ENCODE peak calls at places on chromosomes 7 and 10, in six cellular contexts. E is fibroblast of lung, X is transverse colon, Q is mucosa of descending colon, J is A549, P is heart right ventricle. I is an unnamed sample. For H3K4me1, the result is how much of the 10 kb centered on the place peaks cover.

GRCh38 chr7:105202561-105203130 is 186.1 kb downstream of the SRPK2 start:
- DNase-seq in E (no peak), X (no peak), Q (no peak), J (no peak), P (no peak), I (no peak)

GRCh38 chr7:23618241-23618640 is 21.1 kb downstream of the CCDC126 start:
- DNase-seq in E (no peak), X (no peak), Q (no peak), J (no peak), P (no peak), I (no peak)

GRCh38 chr7:111765936-111766643 is 203.8 kb upstream of the IMMP2L start:
- DNase-seq in E (peak), X (no peak), Q (no peak), J (no peak), P (no peak), I (no peak)

GRCh38 chr7:119720541-119720940 is 552.4 kb upstream of the KCND2 start:
- DNase-seq in E (peak), X (no peak), Q (no peak), J (no peak), P (no peak), I (no peak)

GRCh38 chr7:139915864-139916716 is 87.0 kb downstream of the TBXAS1 start:
- DNase-seq in E (peak), X (peak), Q (peak), J (peak), P (no peak), I (peak)

GRCh38 chr10:70472799-70473452 is 5.6 kb upstream of the PALD1 start:
- DNase-seq in E (no peak), X (no peak), Q (no peak), J (no peak), P (no peak), I (no peak)

GRCh38 chr7:141042222-141043193 is 27.8 kb upstream of the MRPS33 start:
- DNase-seq in E (no peak), X (no peak), Q (no peak), J (peak), P (no peak), I (no peak)

GRCh38 chr7:95540366-95540765 is 54.6 kb downstream of the ASB4 start:
- DNase-seq in E (no peak), X (no peak), Q (no peak), J (no peak), P (no peak), I (no peak)

GRCh38 chr7:148633761-148634160 is 43.2 kb downstream of the C7orf33 start:
- DNase-seq in E (no peak), X (no peak), Q (no peak), J (no peak), P (no peak), I (no peak)

GRCh38 chr7:57867884-57868701 is 418.1 kb downstream of the ZNF716 start:
- DNase-seq in E (no peak), X (no peak), Q (no peak), J (no peak), P (no peak), I (no peak)

GRCh38 chr10:88968316-88968882 is 15.8 kb upstream of the ACTA2 start:
- DNase-seq in E (no peak), X (no peak), Q (no peak), J (no peak), P (no peak), I (no peak)

GRCh38 chr7:39228946-39229345 is 251.2 kb downstream of the POU6F2 start:
- DNase-seq in E (no peak), X (no peak), Q (no peak), J (no peak), P (no peak), I (no peak)

GRCh38 chr7:27134392-27134791 is 3.8 kb upstream of the HOXA4 start:
- DNase-seq in E (peak), X (peak), Q (peak), J (no peak), P (no peak), I (no peak)

GRCh38 chr7:131890191-131890590 is 333.8 kb upstream of the PODXL start:
- DNase-seq in E (no peak), X (no peak), Q (no peak), J (no peak), P (no peak), I (no peak)

GRCh38 chr7:102230593-102230992 is 56.1 kb upstream of the SH2B2 start:
- DNase-seq in E (peak), X (no peak), Q (no peak), J (no peak), P (no peak), I (no peak)

GRCh38 chr10:128080231-128080630 is 46.0 kb downstream of the MKI67 start:
- DNase-seq in E (no peak), X (no peak), Q (no peak), J (no peak), P (no peak), I (no peak)

GRCh38 chr10:128080641-128081040 is 45.6 kb downstream of the MKI67 start:
- DNase-seq in E (no peak), X (no peak), Q (no peak), J (no peak), P (no peak), I (no peak)

GRCh38 chr10:128074589-128074988 is 51.6 kb downstream of the MKI67 start:
- DNase-seq in E (no peak), X (no peak), Q (no peak), J (no peak), P (no peak), I (no peak)

GRCh38 chr10:128078136-128078969 is 47.9 kb downstream of the MKI67 start:
- DNase-seq in E (peak), X (peak), Q (peak), J (peak), P (no peak), I (peak)

GRCh38 chr10:128077155-128077875 is 48.9 kb downstream of the MKI67 start:
- DNase-seq in E (no peak), X (no peak), Q (no peak), J (no peak), P (no peak), I (no peak)
- H3K4me3 ChIP-seq in E (no peak), X (no peak), Q (no peak), J (no peak), P (no peak), I (no peak)

GRCh38 chr7:4747013-4747412 is 28.4 kb upstream of the AP5Z1 start:
- DNase-seq in E (no peak), X (no peak), Q (peak), J (no peak), P (peak), I (no peak)
- H3K4me1 ChIP-seq in E (under half), X (half or more), Q (under half), J (half or more), P (half or more), I (half or more)

DNA sequence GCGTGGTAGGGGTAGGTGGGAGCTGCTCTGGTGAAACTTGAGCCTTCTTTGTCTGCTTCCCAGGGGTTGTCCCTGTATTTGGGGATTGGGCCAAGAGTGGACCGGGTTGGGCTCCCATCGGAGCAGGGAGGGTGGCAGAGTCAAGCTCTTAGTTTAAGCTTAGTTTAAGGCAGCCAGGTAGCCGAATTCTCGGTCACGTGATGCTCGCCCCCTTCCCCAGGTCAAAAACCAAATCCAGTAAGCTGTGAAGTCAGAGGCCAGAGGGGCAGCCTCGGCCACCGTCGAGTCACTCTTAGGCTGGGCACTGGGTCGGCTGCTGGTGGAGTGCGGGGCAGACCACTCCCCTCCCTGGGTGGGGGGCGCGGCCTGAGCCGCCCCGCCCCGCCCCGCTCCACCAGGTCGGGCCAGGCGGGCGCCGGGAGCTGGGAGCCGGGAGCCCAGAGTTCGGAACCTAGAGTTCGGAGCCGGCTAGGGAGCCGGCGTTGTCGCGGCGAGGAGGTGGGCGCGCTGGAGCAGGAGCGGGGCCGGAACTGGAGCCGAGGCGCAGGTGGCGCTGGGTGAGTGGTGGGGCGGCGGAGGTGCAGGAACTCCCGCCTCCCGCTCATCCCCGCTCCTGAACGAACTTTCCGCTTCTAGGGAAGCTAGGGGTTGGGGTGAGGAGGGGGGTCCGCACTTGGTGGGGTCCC is 2.8 kb upstream of the LZTS2 start:
- DNase-seq in E (no peak), X (peak), Q (peak), J (peak), P (no peak), I (peak)
- H3K4me3 ChIP-seq in E (peak), X (peak), Q (peak), J (peak), P (peak), I (peak)

DNA sequence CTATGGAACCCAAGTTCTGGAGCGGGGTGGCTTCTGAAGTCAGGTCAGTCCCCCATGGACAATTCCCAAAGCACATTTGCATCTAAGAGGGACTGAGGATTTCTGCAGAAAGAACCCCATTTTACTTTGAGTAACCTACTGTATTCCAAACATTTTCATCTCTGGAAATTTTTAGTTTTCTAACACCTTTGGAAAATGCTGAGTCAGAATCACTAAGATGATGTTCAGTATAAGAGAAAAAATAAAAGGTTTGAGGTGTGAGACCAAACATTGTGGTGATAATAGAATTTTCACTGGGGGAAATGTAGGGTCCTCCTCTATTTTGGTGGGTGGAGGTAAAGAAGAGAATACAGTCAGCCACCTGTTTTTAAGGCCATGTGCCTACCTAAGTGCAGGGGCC is 227.1 kb downstream of the LRMDA start:
- DNase-seq in E (no peak), X (no peak), Q (no peak), J (no peak), P (no peak), I (no peak)
- H3K4me1 ChIP-seq in E (under half), X (under half), Q (under half), J (under half), P (half or more), I (under half)

GRCh38 chr10:29588640-29589421 is 45.9 kb downstream of the SVIL start:
- DNase-seq in E (peak), X (no peak), Q (no peak), J (no peak), P (no peak), I (no peak)
- H3K4me3 ChIP-seq in E (no peak), X (no peak), Q (no peak), J (no peak), P (no peak), I (no peak)

GRCh38 chr10:124239134-124239533 is 145.7 kb upstream of the CHST15 start:
- DNase-seq in E (no peak), X (peak), Q (no peak), J (no peak), P (no peak), I (no peak)
- H3K4me1 ChIP-seq in E (under half), X (under half), Q (under half), J (under half), P (under half), I (under half)

GRCh38 chr10:47299611-47299988 is 397 bp upstream of the GDF10 start:
- DNase-seq in E (no peak), X (no peak), Q (no peak), J (no peak), P (no peak), I (no peak)
- H3K4me3 ChIP-seq in E (no peak), X (no peak), Q (no peak), J (peak), P (peak), I (peak)